ENCODE peak calls at places on chromosomes 5 and 9, in six cellular contexts. O is RWPE1, W is frontal cortex, U is adipocyte, G is uterus, I is NCI-H1694. K is an unnamed sample.

GRCh38 chr5:176381979-176382378 is 6.4 kb downstream of the NOP16 start:
- DNase-seq in O (no peak), W (no peak), U (no peak), G (peak), I (no peak), K (no peak)

GRCh38 chr5:158609729-158610128 is 490.0 kb downstream of the EBF1 start:
- DNase-seq in O (no peak), W (no peak), U (peak), G (no peak), I (no peak), K (no peak)

GRCh38 chr9:95762322-95762721 is 113.2 kb upstream of the ERCC6L2 start:
- DNase-seq in O (no peak), W (no peak), U (no peak), G (no peak), I (no peak), K (no peak)

GRCh38 chr5:41903382-41903891 is 707 bp upstream of the RIMOC1 start:
- DNase-seq in O (no peak), W (no peak), U (no peak), G (no peak), I (no peak), K (no peak)

GRCh38 chr9:123537809-123538208 is 181.8 kb downstream of the CRB2 start:
- DNase-seq in O (no peak), W (no peak), U (no peak), G (no peak), I (no peak), K (no peak)

GRCh38 chr9:105067895-105068580 is 140.1 kb upstream of the ABCA1 start:
- DNase-seq in O (no peak), W (no peak), U (no peak), G (no peak), I (no peak), K (peak)

GRCh38 chr5:139650031-139650688 is 2.0 kb downstream of the CXXC5 start:
- DNase-seq in O (no peak), W (no peak), U (peak), G (no peak), I (no peak), K (no peak)

GRCh38 chr5:54021413-54022155 is 288.8 kb downstream of the ARL15 start:
- DNase-seq in O (no peak), W (no peak), U (peak), G (no peak), I (no peak), K (peak)

GRCh38 chr5:145681686-145682085 is 153.5 kb downstream of the PRELID2 start:
- DNase-seq in O (peak), W (peak), U (peak), G (no peak), I (peak), K (peak)

GRCh38 chr5:134079748-134080581 is 34.5 kb upstream of the TCF7 start:
- DNase-seq in O (no peak), W (no peak), U (no peak), G (no peak), I (no peak), K (no peak)

GRCh38 chr9:10366171-10366779 is 246.5 kb downstream of the PTPRD start:
- DNase-seq in O (peak), W (no peak), U (peak), G (no peak), I (peak), K (peak)

GRCh38 chr5:179258922-179259730 is 86.1 kb downstream of the ADAMTS2 start:
- DNase-seq in O (no peak), W (no peak), U (no peak), G (peak), I (no peak), K (peak)

GRCh38 chr9:38362912-38363588 is 29.5 kb upstream of the ALDH1B1 start:
- DNase-seq in O (peak), W (peak), U (peak), G (peak), I (peak), K (peak)

GRCh38 chr5:154945695-154946301 is 4.9 kb downstream of the MRPL22 start:
- DNase-seq in O (peak), W (no peak), U (peak), G (no peak), I (peak), K (peak)

GRCh38 chr5:118029807-118030206 is 958.5 kb downstream of the DTWD2 start:
- DNase-seq in O (no peak), W (no peak), U (no peak), G (no peak), I (no peak), K (no peak)

GRCh38 chr5:22473865-22474264 is 379.3 kb downstream of the CDH12 start:
- DNase-seq in O (peak), W (no peak), U (no peak), G (no peak), I (no peak), K (no peak)

GRCh38 chr5:137561572-137561971 is 62.4 kb upstream of the SPOCK1 start:
- DNase-seq in O (no peak), W (no peak), U (no peak), G (no peak), I (no peak), K (peak)

GRCh38 chr9:97543568-97543967 is 42.1 kb downstream of the TMOD1 start:
- DNase-seq in O (no peak), W (no peak), U (no peak), G (no peak), I (no peak), K (no peak)

GRCh38 chr9:123601828-123602227 is 245.8 kb downstream of the CRB2 start:
- DNase-seq in O (no peak), W (no peak), U (no peak), G (no peak), I (no peak), K (no peak)

GRCh38 chr9:123002754-123003153 is 30.7 kb upstream of the GPR21 start:
- DNase-seq in O (no peak), W (no peak), U (no peak), G (no peak), I (no peak), K (no peak)

GRCh38 chr9:99964336-99964735 is 57.9 kb downstream of the STX17 start:
- DNase-seq in O (no peak), W (no peak), U (peak), G (no peak), I (no peak), K (no peak)

GRCh38 chr5:29382735-29383280 is 1810.7 kb upstream of the CDH6 start:
- DNase-seq in O (no peak), W (no peak), U (no peak), G (no peak), I (no peak), K (no peak)

GRCh38 chr5:181159286-181160143 is 12.1 kb downstream of the OR2V2 start:
- DNase-seq in O (peak), W (peak), U (peak), G (peak), I (peak), K (peak)

GRCh38 chr5:120615967-120616645 is 152.0 kb downstream of the PRR16 start:
- DNase-seq in O (peak), W (no peak), U (peak), G (no peak), I (no peak), K (peak)

GRCh38 chr5:138186002-138186447 is 7.1 kb downstream of the KIF20A start:
- DNase-seq in O (no peak), W (no peak), U (no peak), G (no peak), I (no peak), K (no peak)

GRCh38 chr9:88322906-88323566 is 65.2 kb upstream of the SPIN1 start:
- DNase-seq in O (no peak), W (no peak), U (no peak), G (no peak), I (no peak), K (peak)

GRCh38 chr5:132099073-132099748 is 25.6 kb downstream of the CSF2 start:
- DNase-seq in O (no peak), W (no peak), U (no peak), G (no peak), I (no peak), K (no peak)

GRCh38 chr5:102826629-102827028 is 71.5 kb downstream of the PAM start:
- DNase-seq in O (no peak), W (no peak), U (no peak), G (no peak), I (no peak), K (peak)

GRCh38 chr5:162068412-162068811 is 839 bp downstream of the GABRG2 start:
- DNase-seq in O (peak), W (no peak), U (peak), G (no peak), I (no peak), K (no peak)

GRCh38 chr5:74517700-74518099 is 122.8 kb downstream of the ENC1 start:
- DNase-seq in O (no peak), W (no peak), U (peak), G (no peak), I (no peak), K (peak)

GRCh38 chr5:81633471-81633870 is 117.4 kb downstream of the SSBP2 start:
- DNase-seq in O (no peak), W (no peak), U (no peak), G (no peak), I (no peak), K (no peak)

GRCh38 chr5:110757118-110757729 is 18.4 kb downstream of the SLC25A46 start:
- DNase-seq in O (peak), W (no peak), U (peak), G (no peak), I (peak), K (peak)

GRCh38 chr9:126763130-126763764 is 41.6 kb upstream of the ZBTB43 start:
- DNase-seq in O (no peak), W (no peak), U (no peak), G (no peak), I (no peak), K (peak)

GRCh38 chr5:125256296-125256695 is 509.9 kb upstream of the ZNF608 start:
- DNase-seq in O (no peak), W (no peak), U (no peak), G (no peak), I (no peak), K (no peak)

GRCh38 chr5:118076490-118076889 is 911.9 kb downstream of the DTWD2 start:
- DNase-seq in O (no peak), W (no peak), U (peak), G (no peak), I (no peak), K (no peak)

GRCh38 chr5:36495638-36496010 is 110.8 kb upstream of the SLC1A3 start:
- DNase-seq in O (no peak), W (no peak), U (no peak), G (no peak), I (no peak), K (no peak)

GRCh38 chr5:16169550-16169949 is 10.0 kb downstream of the MARCHF11 start:
- DNase-seq in O (no peak), W (no peak), U (no peak), G (no peak), I (no peak), K (no peak)

K was measured in ELR.